ENCODE peak calls at places on chromosomes 7 and 10, in five cellular contexts. V is cardiac fibroblast, X is epithelial cell of esophagus, U is upper lobe of right lung, Q is coronary artery. P is an unnamed sample.
A peak's percentile ranks its signal among the peaks of the same experiment; 100 is the strongest.

GRCh38 chr10:8296742-8297101 is 242.2 kb downstream of the GATA3 start:
- DNase-seq in V (no peak), X (no peak), U (no peak), Q (no peak), P (no peak)

GRCh38 chr10:1369665-1370064 is 313.5 kb downstream of the WDR37 start:
- DNase-seq in V (no peak), X (no peak), U (no peak), Q (no peak), P (peak; percentile 81)

GRCh38 chr10:53697038-53697437 is 924.5 kb upstream of the MBL2 start:
- DNase-seq in V (no peak), X (peak; percentile 88), U (no peak), Q (no peak), P (no peak)

GRCh38 chr10:102776779-102777417 is 33.1 kb downstream of the WBP1L start:
- DNase-seq in V (peak; percentile 99), X (peak; percentile 94), U (peak; percentile 81), Q (peak; percentile 97), P (peak; percentile 85)

GRCh38 chr10:114723361-114723760 is 65.3 kb upstream of the ABLIM1 start:
- DNase-seq in V (no peak), X (no peak), U (no peak), Q (no peak), P (no peak)

GRCh38 chr7:90488220-90488619 is 18.8 kb downstream of the PTTG1IP2 start:
- DNase-seq in V (no peak), X (no peak), U (no peak), Q (no peak), P (no peak)

GRCh38 chr10:110923856-110924493 is 4.6 kb downstream of the SHOC2 start:
- DNase-seq in V (no peak), X (no peak), U (no peak), Q (no peak), P (peak; percentile 67)

GRCh38 chr7:149284343-149284742 is 22.3 kb downstream of the ZNF783 start:
- DNase-seq in V (no peak), X (peak; percentile 11), U (no peak), Q (peak; percentile 68), P (no peak)

GRCh38 chr10:113026679-113027078 is 76.6 kb downstream of the TCF7L2 start:
- DNase-seq in V (no peak), X (no peak), U (no peak), Q (no peak), P (no peak)

GRCh38 chr10:78578929-78579328 is 489.8 kb upstream of the ZMIZ1 start:
- DNase-seq in V (peak; percentile 29), X (peak; percentile 21), U (peak; percentile 72), Q (no peak), P (no peak)

GRCh38 chr10:22684707-22685106 is 29.7 kb downstream of the PIP4K2A start:
- DNase-seq in V (no peak), X (no peak), U (no peak), Q (no peak), P (no peak)

GRCh38 chr7:36415104-36415503 is 25.4 kb downstream of the ANLN start:
- DNase-seq in V (no peak), X (no peak), U (no peak), Q (no peak), P (no peak)

GRCh38 chr7:26686448-26686981 is 177.9 kb downstream of the SKAP2 start:
- DNase-seq in V (peak; percentile 56), X (peak; percentile 37), U (no peak), Q (no peak), P (peak; percentile 68)

GRCh38 chr7:102917436-102918353 is 4.9 kb downstream of the LRRC17 start:
- DNase-seq in V (no peak), X (no peak), U (no peak), Q (no peak), P (no peak)

GRCh38 chr10:67609996-67610793 is 85.8 kb downstream of the CTNNA3 start:
- DNase-seq in V (peak; percentile 41), X (no peak), U (no peak), Q (no peak), P (no peak)

GRCh38 chr10:69215405-69216176 is 4.5 kb upstream of the HKDC1 start:
- DNase-seq in V (no peak), X (no peak), U (no peak), Q (no peak), P (no peak)

GRCh38 chr10:118960166-118961090 is 69.1 kb upstream of the NANOS1 start:
- DNase-seq in V (no peak), X (peak; percentile 80), U (no peak), Q (no peak), P (no peak)

GRCh38 chr7:22864855-22865606 is 42.4 kb upstream of the TOMM7 start:
- DNase-seq in V (peak; percentile 44), X (no peak), U (no peak), Q (no peak), P (peak; percentile 34)

GRCh38 chr10:62071846-62072281 is 170.4 kb downstream of the ARID5B start:
- DNase-seq in V (peak; percentile 54), X (no peak), U (no peak), Q (no peak), P (no peak)

GRCh38 chr7:137142376-137142775 is 201.2 kb downstream of the PTN start:
- DNase-seq in V (peak; percentile 40), X (peak; percentile 80), U (no peak), Q (no peak), P (no peak)

GRCh38 chr10:33422779-33423520 is 88.5 kb upstream of the NRP1 start:
- DNase-seq in V (no peak), X (no peak), U (no peak), Q (no peak), P (no peak)

GRCh38 chr7:121088870-121089269 is 100.4 kb downstream of the CPED1 start:
- DNase-seq in V (no peak), X (no peak), U (no peak), Q (no peak), P (no peak)

GRCh38 chr10:3467052-3467906 is 294.7 kb upstream of the PITRM1 start:
- DNase-seq in V (peak; percentile 100), X (peak; percentile 99), U (peak; percentile 84), Q (peak; percentile 89), P (no peak)

GRCh38 chr7:132244917-132245480 is 331.3 kb downstream of the PLXNA4 start:
- DNase-seq in V (no peak), X (no peak), U (no peak), Q (no peak), P (no peak)

GRCh38 chr7:35785250-35785649 is 15.6 kb upstream of the SEPTIN7 start:
- DNase-seq in V (no peak), X (no peak), U (no peak), Q (no peak), P (no peak)

GRCh38 chr10:119006451-119007210 is 22.9 kb upstream of the NANOS1 start:
- DNase-seq in V (peak; percentile 99), X (peak; percentile 98), U (peak; percentile 33), Q (no peak), P (peak; percentile 69)

GRCh38 chr10:122777515-122778059 is 68.1 kb downstream of the CUZD1 start:
- DNase-seq in V (no peak), X (no peak), U (no peak), Q (no peak), P (no peak)

GRCh38 chr10:44860811-44861751 is 50.1 kb upstream of the TMEM72 start:
- DNase-seq in V (peak; percentile 85), X (no peak), U (no peak), Q (no peak), P (peak; percentile 6)

GRCh38 chr7:143492043-143492471 is 14.4 kb downstream of the TAS2R41 start:
- DNase-seq in V (peak; percentile 81), X (peak; percentile 82), U (no peak), Q (no peak), P (no peak)

GRCh38 chr7:91266931-91267557 is 2.8 kb downstream of the FZD1 start:
- DNase-seq in V (no peak), X (peak; percentile 12), U (no peak), Q (no peak), P (no peak)

GRCh38 chr10:34628174-34628802 is 186.8 kb downstream of the PARD3 start:
- DNase-seq in V (peak; percentile 41), X (no peak), U (no peak), Q (no peak), P (peak; percentile 19)
- H3K4me3 ChIP-seq in V (no peak overlapping the region), X (no peak overlapping the region), U (no peak overlapping the region), Q (peak overlapping the region; percentile 27), P (no peak overlapping the region)

GRCh38 chr7:11833431-11833830 is 1.4 kb upstream of the THSD7A start:
- DNase-seq in V (no peak), X (no peak), U (no peak), Q (no peak), P (no peak)

GRCh38 chr7:11830004-11830403 is 2.0 kb downstream of the THSD7A start:
- DNase-seq in V (no peak), X (no peak), U (no peak), Q (no peak), P (no peak)

GRCh38 chr7:11831727-11832495 is at the start of gene THSD7A:
- DNase-seq in V (peak; percentile 49), X (peak; percentile 46), U (peak; percentile 81), Q (no peak), P (peak; percentile 7)

GRCh38 chr7:11831383-11831726 is 643 bp downstream of the THSD7A start:
- DNase-seq in V (peak; percentile 38), X (no peak), U (no peak), Q (no peak), P (no peak)

DNA sequence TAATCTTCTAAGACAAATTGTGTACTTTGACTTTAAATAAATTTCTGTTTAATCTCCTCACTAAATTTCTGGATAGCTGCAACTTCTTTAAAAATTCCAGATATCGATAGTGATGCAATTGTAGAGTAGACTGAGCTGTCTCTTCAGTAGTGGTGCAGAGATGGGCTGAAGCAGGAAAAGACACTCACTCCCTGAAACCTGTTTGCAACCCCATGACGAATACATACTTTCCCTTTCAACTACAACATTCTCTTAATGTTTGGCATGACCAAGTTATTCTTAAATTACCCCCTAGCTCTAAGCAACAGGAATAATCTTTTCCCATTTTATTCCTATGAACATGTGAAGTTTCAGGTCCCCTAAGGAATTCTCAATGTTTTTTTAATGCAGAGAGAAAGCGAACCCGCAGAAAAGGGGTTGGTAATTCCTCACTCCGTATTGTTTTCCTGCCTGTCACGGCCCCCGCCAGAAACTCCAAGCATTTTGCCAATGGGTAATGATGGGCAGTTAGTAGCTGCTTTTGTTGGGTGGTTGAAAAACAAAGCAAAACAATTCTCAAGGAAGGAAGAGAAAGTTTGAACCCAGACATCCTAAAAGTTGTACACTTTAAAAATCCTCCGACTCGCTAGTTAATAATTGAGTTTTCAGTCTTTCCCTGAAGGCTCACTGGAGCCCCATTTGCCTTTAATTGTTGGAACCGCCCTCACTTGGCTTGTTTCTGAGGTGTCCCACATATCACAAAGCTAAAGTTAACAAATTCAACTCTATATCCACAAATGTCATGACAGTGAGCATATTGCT is 1.2 kb downstream of the THSD7A start:
- DNase-seq in V (peak; percentile 48), X (peak; percentile 64), U (no peak), Q (no peak), P (no peak)
- H3K4me3 ChIP-seq in V (peak overlapping the region; percentile 62), X (peak overlapping the region; percentile 46), U (peak overlapping the region; percentile 55), Q (peak overlapping the region; percentile 79), P (no peak overlapping the region)

GRCh38 chr7:115779561-115779960 is 251.0 kb downstream of the TFEC start:
- DNase-seq in V (no peak), X (peak; percentile 42), U (no peak), Q (no peak), P (no peak)

GRCh38 chr7:115782716-115783460 is 247.7 kb downstream of the TFEC start:
- DNase-seq in V (no peak), X (no peak), U (no peak), Q (no peak), P (no peak)
- H3K4me3 ChIP-seq in V (no peak overlapping the region), X (no peak overlapping the region), U (no peak overlapping the region), Q (no peak overlapping the region), P (no peak overlapping the region)

GRCh38 chr7:2097492-2097891 is 135.3 kb downstream of the MAD1L1 start:
- DNase-seq in V (no peak), X (no peak), U (no peak), Q (no peak), P (no peak)
- H3K4me3 ChIP-seq in V (no peak overlapping the region), X (no peak overlapping the region), U (no peak overlapping the region), Q (no peak overlapping the region), P (no peak overlapping the region)